ENCODE peak calls at places on chromosomes 11 and 22, in four cellular contexts. F, J, D and L are unnamed samples.

GRCh38 chr22:31491218-31491962 is 1.7 kb upstream of the EIF4ENIF1 start:
- DNase-seq in D (no peak), J (no peak), F (no peak), L (no peak)

GRCh38 chr11:15159085-15159484 is 44.4 kb downstream of the INSC start:
- DNase-seq in J (no peak), F (peak), D (no peak), L (peak)

GRCh38 chr22:33666661-33667619 is 253.3 kb downstream of the LARGE1 start:
- DNase-seq in J (no peak), D (no peak), F (no peak), L (no peak)

GRCh38 chr11:72352859-72353551 is 81.3 kb downstream of the CLPB start:
- DNase-seq in D (peak), J (no peak), F (no peak), L (no peak)

GRCh38 chr11:119795231-119795630 is 66.2 kb upstream of the NECTIN1 start:
- DNase-seq in D (no peak), F (no peak), J (no peak), L (no peak)

GRCh38 chr11:121560251-121560650 is 107.5 kb upstream of the SORL1-AS1 start:
- DNase-seq in F (no peak), D (no peak), J (no peak), L (no peak)

GRCh38 chr11:74257934-74258553 is 53.4 kb downstream of the P4HA3 start:
- DNase-seq in J (no peak), D (no peak), F (no peak), L (no peak)

GRCh38 chr22:33380789-33381530 is 322.8 kb upstream of the SYN3 start:
- DNase-seq in F (no peak), J (no peak), D (no peak), L (no peak)

GRCh38 chr11:59223611-59224010 is 10.9 kb upstream of the MPEG1 start:
- DNase-seq in J (no peak), D (no peak), F (no peak), L (no peak)

GRCh38 chr11:134604886-134605285 is 192.8 kb upstream of the B3GAT1 start:
- DNase-seq in F (no peak), D (no peak), J (no peak), L (no peak)

GRCh38 chr11:31419138-31419537 is 49.5 kb downstream of the DNAJC24 start:
- DNase-seq in J (no peak), F (no peak), D (no peak), L (no peak)

GRCh38 chr11:132604446-132604845 is 927.9 kb downstream of the OPCML start:
- DNase-seq in D (no peak), J (no peak), F (no peak), L (no peak)

GRCh38 chr22:43860831-43861230 is 1.5 kb downstream of the SULT4A1 start:
- DNase-seq in D (no peak), J (no peak), F (no peak), L (no peak)

GRCh38 chr11:8168485-8169257 is at the start of gene RIC3:
- DNase-seq in F (no peak), D (peak), J (no peak), L (no peak)

GRCh38 chr11:109697140-109697843 is 275.3 kb downstream of the C11orf87 start:
- DNase-seq in D (peak), J (peak), F (peak), L (peak)

GRCh38 chr11:127627629-127628462 is 627.3 kb upstream of the KIRREL3 start:
- DNase-seq in J (no peak), F (no peak), D (no peak), L (no peak)

GRCh38 chr22:43882122-43882767 is 9.6 kb downstream of the PNPLA5 start:
- DNase-seq in D (no peak), F (no peak), J (no peak), L (no peak)

GRCh38 chr11:57432714-57433163 is 5.8 kb upstream of the SLC43A3 start:
- DNase-seq in D (no peak), F (no peak), J (no peak), L (no peak)

GRCh38 chr11:105933666-105934065 is 88.4 kb downstream of the MSANTD4 start:
- DNase-seq in J (no peak), D (no peak), F (no peak), L (no peak)

GRCh38 chr11:123409456-123409801 is 20.6 kb upstream of the GRAMD1B start:
- DNase-seq in F (no peak), J (no peak), D (no peak), L (no peak)

GRCh38 chr11:118211006-118211405 is 13.8 kb downstream of the JAML start:
- DNase-seq in F (no peak), J (no peak), D (peak), L (no peak)

GRCh38 chr11:84142411-84142810 is 856.2 kb upstream of the CCDC90B start:
- DNase-seq in F (no peak), J (no peak), D (no peak), L (no peak)

GRCh38 chr11:12640926-12641849 is 33.0 kb upstream of the TEAD1 start:
- DNase-seq in F (no peak), J (peak), D (no peak), L (no peak)

GRCh38 chr22:43424865-43425630 is 13.2 kb downstream of the MPPED1 start:
- DNase-seq in F (no peak), D (no peak), J (no peak), L (no peak)

GRCh38 chr22:41021655-41022454 is 70.5 kb upstream of the EP300 start:
- DNase-seq in J (peak), F (peak), D (no peak), L (no peak)

GRCh38 chr11:3214420-3214699 is 4.3 kb downstream of the MRGPRG start:
- DNase-seq in D (no peak), F (no peak), J (no peak), L (no peak)

GRCh38 chr22:32389685-32390084 is 22.4 kb downstream of the RTCB start:
- DNase-seq in D (no peak), F (no peak), J (no peak), L (no peak)

GRCh38 chr22:32723632-32724031 is 77.9 kb upstream of the TIMP3 start:
- DNase-seq in J (no peak), D (no peak), F (no peak), L (no peak)

GRCh38 chr11:75330279-75330678 is 21.2 kb downstream of the ARRB1 start:
- DNase-seq in F (no peak), D (no peak), J (no peak), L (no peak)

GRCh38 chr11:129214710-129215295 is 22.7 kb upstream of the ARHGAP32 start:
- DNase-seq in D (no peak), J (no peak), F (no peak), L (no peak)

GRCh38 chr11:68495330-68495729 is 34.8 kb downstream of the PPP6R3 start:
- DNase-seq in D (no peak), J (no peak), F (no peak), L (no peak)

GRCh38 chr11:95291946-95292345 is 60.9 kb upstream of the SESN3 start:
- DNase-seq in J (no peak), D (no peak), F (no peak), L (no peak)

GRCh38 chr11:110571286-110571685 is 141.0 kb downstream of the ARHGAP20 start:
- DNase-seq in D (no peak), J (no peak), F (no peak), L (no peak)

GRCh38 chr22:49016909-49017768 is 810.5 kb downstream of the BRD1 start:
- DNase-seq in D (no peak), J (no peak), F (no peak), L (no peak)

GRCh38 chr22:42052765-42053164 is 17.8 kb downstream of the NAGA start:
- DNase-seq in F (no peak), D (no peak), J (no peak), L (no peak)

GRCh38 chr22:42050641-42051040 is 20.0 kb downstream of the NAGA start:
- DNase-seq in D (no peak), J (no peak), F (no peak), L (no peak)
- H3K27ac ChIP-seq in D (no peak), J (no peak), F (no peak), L (no peak)

DNA sequence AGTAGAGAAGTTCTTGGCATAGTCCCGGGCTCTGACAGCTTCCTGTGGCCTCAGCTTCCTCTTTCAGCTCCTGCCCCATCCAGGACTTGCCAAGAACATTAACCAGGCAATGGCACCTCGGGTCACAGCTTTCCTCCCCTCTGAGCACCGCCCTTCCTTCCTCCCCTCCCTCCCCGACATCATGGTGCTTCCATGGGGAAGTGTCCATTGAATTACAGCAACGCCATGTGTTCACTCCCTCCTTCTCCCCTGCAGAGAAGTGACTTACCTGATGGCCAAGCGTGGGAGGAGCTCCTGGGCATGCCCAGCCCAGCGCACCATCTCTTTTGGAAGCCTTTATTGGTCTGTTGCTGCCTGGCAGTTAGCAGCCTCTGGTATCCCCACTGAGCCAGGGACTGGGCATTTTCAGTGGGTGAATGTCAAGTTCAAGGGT is 25.8 kb upstream of the DAGLA start:
- DNase-seq in J (no peak), D (no peak), F (no peak), L (no peak)
- TF ChIP-seq SIN3A in J (no peak), D (no peak), F (no peak), L (no peak)

GRCh38 chr22:17784776-17785175 is 10.5 kb upstream of the BID start:
- DNase-seq in D (no peak), J (no peak), F (no peak), L (no peak)

GRCh38 chr22:17788023-17788330 is 13.7 kb upstream of the BID start:
- DNase-seq in J (no peak), F (no peak), D (no peak), L (no peak)

GRCh38 chr22:17787159-17788022 is 13.1 kb upstream of the BID start:
- DNase-seq in J (no peak), F (no peak), D (no peak), L (no peak)

GRCh38 chr22:17785185-17786184 is 11.2 kb upstream of the BID start:
- DNase-seq in D (peak), F (peak), J (peak), L (peak)

GRCh38 chr22:17786435-17787158 is 12.3 kb upstream of the BID start:
- DNase-seq in J (peak), D (no peak), F (no peak), L (no peak)
- H3K27ac ChIP-seq in J (peak), D (no peak), F (no peak), L (no peak)

GRCh38 chr11:61277973-61278565 is 17.0 kb downstream of the VWCE start:
- DNase-seq in J (no peak), D (no peak), F (no peak), L (no peak)
- TF ChIP-seq SIN3A in J (no peak), D (no peak), F (no peak), L (no peak)

GRCh38 chr11:44805152-44805461 is 78.3 kb downstream of the TSPAN18 start:
- DNase-seq in D (no peak), J (no peak), F (no peak), L (no peak)
- H3K27ac ChIP-seq in D (no peak), J (no peak), F (no peak), L (no peak)

GRCh38 chr11:69497221-69497787 is 15.8 kb downstream of the LINC01488 start:
- DNase-seq in J (peak), F (peak), D (peak), L (peak)
- TF ChIP-seq SIN3A in J (no peak), F (peak), D (no peak), L (peak)

GRCh38 chr11:126385991-126386728 is 30.7 kb downstream of the ST3GAL4 start:
- DNase-seq in F (no peak), J (no peak), D (no peak), L (no peak)
- H3K27ac ChIP-seq in F (no peak), J (no peak), D (no peak), L (peak)